ENCODE peak calls at places on chromosomes 3 and 15, in ten cellular contexts. J, K, F, M, L, A, U, H, S and Q are unnamed samples.

GRCh38 chr3:32401541-32402052 is 9.9 kb downstream of the CMTM7 start:
- DNase-seq in K (peak; percentile 47), H (peak; percentile 56), U (peak; percentile 60), S (peak; percentile 82), A (peak; percentile 88), L (peak; percentile 74), M (peak; percentile 73), J (no peak), F (peak; percentile 40), Q (peak; percentile 62)

GRCh38 chr15:78315686-78316085 is 16.3 kb upstream of the SKIC8 start:
- DNase-seq in L (no peak), K (no peak), F (no peak), H (no peak), S (no peak), J (no peak), A (no peak), U (no peak), M (no peak), Q (no peak)

GRCh38 chr3:193231201-193231600 is 9.8 kb upstream of the PLAAT1 start:
- DNase-seq in M (no peak), S (no peak), H (no peak), A (no peak), J (no peak), K (no peak), L (no peak), F (no peak), U (no peak), Q (no peak)

GRCh38 chr3:111895079-111895478 is 36.0 kb downstream of the PHLDB2 start:
- DNase-seq in H (peak; percentile 55), S (peak; percentile 38), K (no peak), L (peak; percentile 65), F (no peak), J (no peak), U (peak; percentile 18), A (no peak), M (no peak), Q (no peak)

GRCh38 chr15:87626835-87627234 is 629.7 kb downstream of the NTRK3 start:
- DNase-seq in S (no peak), A (no peak), J (no peak), L (no peak), U (no peak), F (no peak), M (no peak), K (no peak), H (no peak), Q (no peak)

GRCh38 chr3:87164245-87164644 is 62.9 kb upstream of the CHMP2B start:
- DNase-seq in F (no peak), M (no peak), H (no peak), S (no peak), L (no peak), J (no peak), A (no peak), U (no peak), K (no peak), Q (no peak)

GRCh38 chr3:97821413-97821809 is 400 bp upstream of the CRYBG3 start:
- DNase-seq in J (no peak), K (peak; percentile 32), F (peak; percentile 19), L (no peak), U (peak; percentile 20), M (no peak), S (peak; percentile 66), H (peak; percentile 61), A (peak; percentile 65), Q (no peak)

GRCh38 chr3:99837715-99838114 is 20.1 kb downstream of the CMSS1 start:
- DNase-seq in A (no peak), U (no peak), F (no peak), K (no peak), J (no peak), L (no peak), M (no peak), H (no peak), S (no peak), Q (no peak)

GRCh38 chr3:119492128-119492527 is 6.2 kb upstream of the TIMMDC1 start:
- DNase-seq in U (no peak), M (no peak), J (no peak), H (no peak), S (peak; percentile 29), K (no peak), L (no peak), F (no peak), A (no peak), Q (no peak)

GRCh38 chr3:119492810-119493209 is 5.5 kb upstream of the TIMMDC1 start:
- DNase-seq in S (no peak), M (no peak), K (no peak), J (no peak), H (no peak), L (no peak), U (no peak), F (no peak), A (no peak), Q (no peak)

GRCh38 chr3:119485563-119485962 is 12.8 kb upstream of the TIMMDC1 start:
- DNase-seq in M (no peak), S (no peak), K (no peak), H (no peak), J (no peak), U (no peak), A (no peak), F (no peak), L (no peak), Q (no peak)

GRCh38 chr3:119494597-119494996 is 3.8 kb upstream of the TIMMDC1 start:
- DNase-seq in H (no peak), U (no peak), J (no peak), F (no peak), K (no peak), A (no peak), L (no peak), S (no peak), M (no peak), Q (no peak)

GRCh38 chr3:119490153-119490552 is 8.2 kb upstream of the TIMMDC1 start:
- DNase-seq in H (no peak), K (no peak), U (no peak), A (no peak), S (no peak), L (no peak), J (no peak), F (no peak), M (no peak), Q (no peak)
- TF ChIP-seq CTCF in H (no peak), K (no peak), U (no peak), A (no peak), S (no peak), L (no peak), J (no peak), F (no peak), M (no peak), Q (no peak)

GRCh38 chr15:62853114-62853832 is 189.3 kb upstream of the TPM1 start:
- DNase-seq in U (no peak), J (no peak), S (peak; percentile 19), H (no peak), K (peak; percentile 54), L (peak; percentile 41), F (no peak), A (no peak), M (no peak), Q (no peak)

GRCh38 chr15:62854420-62855084 is 188.0 kb upstream of the TPM1 start:
- DNase-seq in L (no peak), A (no peak), F (no peak), J (no peak), S (no peak), K (no peak), H (no peak), M (no peak), U (no peak), Q (no peak)

GRCh38 chr15:62855085-62855476 is 187.5 kb upstream of the TPM1 start:
- DNase-seq in H (no peak), A (no peak), U (no peak), M (no peak), J (no peak), L (no peak), K (no peak), S (no peak), F (no peak), Q (no peak)

GRCh38 chr15:62856466-62857246 is 185.9 kb upstream of the TPM1 start:
- DNase-seq in M (no peak), A (no peak), K (no peak), H (no peak), S (no peak), U (no peak), F (no peak), L (no peak), J (no peak), Q (no peak)

DNA sequence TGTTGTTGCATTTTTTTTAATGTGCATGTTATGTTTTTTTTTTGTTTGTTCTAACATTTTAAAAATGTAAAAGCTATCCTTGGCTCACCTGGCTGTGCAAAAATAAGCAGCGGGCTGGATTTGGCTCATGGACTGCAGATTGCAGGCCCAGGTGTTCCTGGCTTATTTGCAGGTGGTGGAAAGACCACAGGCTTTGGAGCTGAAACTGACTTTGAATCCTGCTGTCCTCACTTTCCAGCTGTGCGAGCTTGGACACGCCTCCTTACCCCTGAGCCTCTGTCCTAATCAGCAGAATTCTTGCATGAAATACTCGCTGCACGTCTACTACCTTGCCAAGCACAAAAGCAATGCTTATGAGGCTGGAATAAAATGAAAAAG is 188.7 kb upstream of the TPM1 start:
- DNase-seq in U (no peak), A (no peak), K (no peak), S (no peak), H (no peak), L (no peak), J (peak; percentile 91), F (no peak), M (no peak), Q (no peak)
- TF ChIP-seq CTCF in U (no peak), A (no peak), K (no peak), S (no peak), H (no peak), L (no peak), J (no peak), F (no peak), M (no peak), Q (no peak)

GRCh38 chr3:63364495-63364894 is 86.4 kb downstream of the SYNPR start:
- DNase-seq in U (peak; percentile 57), J (peak; percentile 11), M (no peak), K (no peak), L (peak; percentile 46), A (no peak), S (peak; percentile 72), F (no peak), H (peak; percentile 40), Q (no peak)

GRCh38 chr3:63370094-63370493 is 92.0 kb downstream of the SYNPR start:
- DNase-seq in J (no peak), M (no peak), F (no peak), K (no peak), H (no peak), U (no peak), L (no peak), S (no peak), A (no peak), Q (no peak)

DNA sequence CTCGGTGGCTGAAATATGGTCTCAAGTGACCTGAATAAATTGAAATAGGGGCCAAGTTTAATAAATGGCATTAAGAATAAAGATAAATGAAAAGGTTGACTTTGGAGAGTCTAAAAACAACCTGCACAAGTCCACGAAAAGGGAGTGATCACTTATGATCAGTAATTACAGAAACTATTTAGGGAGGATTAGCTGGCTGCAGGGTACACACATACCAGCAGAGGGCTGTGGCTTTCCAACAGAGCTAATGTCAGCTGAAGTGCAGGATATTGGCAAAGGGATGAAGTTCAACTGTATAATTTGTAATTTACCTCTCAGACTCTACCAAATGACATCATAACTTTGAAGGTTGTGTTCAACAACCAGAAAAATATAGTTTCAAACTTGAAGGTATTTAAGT is 86.8 kb downstream of the SYNPR start:
- DNase-seq in M (no peak), U (no peak), A (no peak), J (no peak), F (no peak), K (no peak), L (no peak), S (no peak), H (no peak), Q (no peak)
- TF ChIP-seq CTCF in M (no peak), U (peak; percentile 35), A (peak; percentile 5), J (peak; percentile 21), F (peak; percentile 42), K (no peak), L (peak; percentile 19), S (peak; percentile 28), H (peak; percentile 58), Q (no peak)

GRCh38 chr3:69313251-69313650 is 72.6 kb downstream of the FRMD4B start:
- DNase-seq in L (no peak), F (no peak), M (no peak), A (no peak), K (no peak), J (no peak), U (no peak), S (no peak), H (no peak), Q (no peak)

GRCh38 chr3:69306239-69307185 is 79.4 kb downstream of the FRMD4B start:
- DNase-seq in K (peak; percentile 81), J (peak; percentile 43), L (peak; percentile 87), H (peak; percentile 80), U (peak; percentile 63), S (peak; percentile 77), F (peak; percentile 32), M (peak; percentile 63), A (peak; percentile 79), Q (peak; percentile 71)

GRCh38 chr3:69305011-69305410 is 80.9 kb downstream of the FRMD4B start:
- DNase-seq in U (no peak), S (peak; percentile 48), M (no peak), H (no peak), F (no peak), A (no peak), L (no peak), J (no peak), K (no peak), Q (no peak)

GRCh38 chr3:69304396-69304795 is 81.5 kb downstream of the FRMD4B start:
- DNase-seq in S (no peak), U (no peak), A (no peak), H (no peak), K (no peak), L (no peak), F (no peak), M (no peak), J (no peak), Q (no peak)

GRCh38 chr3:69309810-69310209 is 76.1 kb downstream of the FRMD4B start:
- DNase-seq in U (peak; percentile 29), M (no peak), L (peak; percentile 32), J (peak; percentile 36), H (peak; percentile 64), A (no peak), K (no peak), S (peak; percentile 40), F (no peak), Q (no peak)
- TF ChIP-seq CTCF in U (peak; percentile 78), M (peak; percentile 30), L (peak; percentile 48), J (peak; percentile 77), H (peak; percentile 68), A (peak; percentile 38), K (no peak), S (peak; percentile 64), F (peak; percentile 38), Q (no peak)